ENCODE peak calls at places on chromosomes 5 and 9, in nine cellular contexts. A is brain microvascular endothelial cell, U is progenitor cell of endocrine pancreas, M is astrocyte of the cerebellum, F is A549, G is mesothelial cell of epicardium, T is AG09319, E is AG04450, B is BJ. J is an unnamed sample.

GRCh38 chr5:127876384-127876783 is 173.2 kb downstream of the CCDC192 start:
- DNase-seq in G (no peak), A (no peak), E (no peak), B (no peak), T (no peak), M (no peak), U (no peak), F (no peak), J (no peak)

GRCh38 chr9:125172351-125172750 is 17.3 kb downstream of the PPP6C start:
- DNase-seq in F (no peak), T (peak; percentile 16), E (no peak), B (no peak), G (no peak), M (no peak), U (no peak), A (no peak), J (no peak)

GRCh38 chr9:27468000-27468399 is 56.1 kb upstream of the IFNK start:
- DNase-seq in B (no peak), E (no peak), M (no peak), A (no peak), G (no peak), T (no peak), F (no peak), U (no peak), J (no peak)

GRCh38 chr9:128192601-128193371 is 1.4 kb upstream of the CIZ1 start:
- DNase-seq in F (peak; percentile 97), B (peak; percentile 65), T (no peak), M (no peak), U (no peak), E (no peak), G (no peak), A (peak; percentile 68), J (peak; percentile 79)

GRCh38 chr5:175569701-175570100 is 88.2 kb upstream of the HRH2 start:
- DNase-seq in B (no peak), E (no peak), M (no peak), G (no peak), A (no peak), T (no peak), U (no peak), F (no peak), J (no peak)

GRCh38 chr5:115450741-115451140 is 93.8 kb downstream of the FEM1C start:
- DNase-seq in U (no peak), T (peak; percentile 76), G (no peak), E (peak; percentile 68), A (peak; percentile 70), B (peak; percentile 77), F (no peak), M (no peak), J (no peak)

GRCh38 chr5:141623197-141623596 is 4.4 kb upstream of the DIAPH1 start:
- DNase-seq in F (no peak), A (no peak), M (no peak), B (no peak), G (no peak), E (no peak), U (no peak), T (no peak), J (peak; percentile 67)

GRCh38 chr9:97845130-97845529 is 7.9 kb upstream of the FOXE1 start:
- DNase-seq in G (no peak), F (no peak), E (no peak), T (no peak), M (peak; percentile 23), B (no peak), A (peak; percentile 63), U (no peak), J (no peak)

GRCh38 chr9:17531642-17532254 is 47.1 kb upstream of the SH3GL2 start:
- DNase-seq in M (peak; percentile 43), B (no peak), U (no peak), F (peak; percentile 48), G (no peak), E (peak; percentile 13), T (peak; percentile 8), A (peak; percentile 74), J (no peak)

GRCh38 chr9:17532461-17532860 is 46.4 kb upstream of the SH3GL2 start:
- DNase-seq in G (no peak), U (no peak), A (no peak), T (no peak), M (no peak), F (no peak), E (no peak), B (no peak), J (no peak)

DNA sequence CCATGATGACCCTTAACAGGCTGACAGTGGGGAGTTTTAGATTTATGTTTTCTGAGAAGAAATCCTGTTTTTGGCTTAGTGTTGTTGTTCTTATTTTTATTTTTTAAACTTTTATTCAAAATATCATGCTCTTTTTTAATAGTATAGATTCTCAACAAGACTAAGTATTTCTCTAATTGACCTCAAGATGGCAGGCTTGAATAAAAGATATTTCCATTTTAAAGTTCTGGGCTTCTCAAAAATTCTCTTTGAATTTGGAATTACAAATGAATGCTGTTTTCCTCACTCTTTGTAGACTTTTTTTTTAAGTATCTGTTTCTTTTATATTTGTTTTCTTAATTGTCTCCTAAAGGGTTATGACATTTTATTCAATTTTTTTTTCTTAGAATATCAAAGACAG is 50.0 kb upstream of the SH3GL2 start:
- DNase-seq in M (no peak), A (no peak), E (no peak), B (no peak), G (no peak), T (no peak), U (no peak), F (peak; percentile 14), J (no peak)
- TF ChIP-seq CTCF in M (no peak), A (peak; percentile 12), E (peak; percentile 34), B (no peak), G (peak; percentile 51), T (peak; percentile 19), U (peak; percentile 60), F (peak; percentile 48), J (no peak)

DNA sequence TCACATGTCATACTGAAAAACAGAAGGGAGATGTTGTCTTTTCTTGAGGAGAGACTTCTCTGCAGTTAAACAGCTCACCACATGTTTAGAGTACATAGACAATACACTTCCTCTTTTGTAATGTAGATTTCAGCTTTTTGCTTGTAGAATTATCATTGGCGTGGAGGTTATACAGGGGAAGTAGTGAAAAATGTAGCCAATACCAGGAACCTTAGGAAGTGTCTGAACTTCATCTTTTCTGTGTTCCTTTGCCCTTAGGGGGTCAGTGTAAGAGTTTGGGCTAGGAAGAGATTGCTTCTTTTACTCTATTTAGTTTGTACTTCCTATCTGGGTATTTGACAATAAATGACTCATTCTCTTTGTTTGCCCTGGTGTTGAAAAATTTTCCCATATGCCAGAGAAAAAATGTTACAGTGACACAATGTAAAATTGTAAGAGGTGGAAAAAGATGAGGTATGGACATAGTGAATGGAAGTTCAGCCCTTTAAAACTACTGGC is 21.0 kb upstream of the CDKN2B start:
- DNase-seq in E (no peak), F (no peak), T (peak; percentile 41), M (no peak), G (no peak), B (no peak), U (no peak), A (peak; percentile 42), J (no peak)
- TF ChIP-seq CTCF in E (no peak), F (no peak), T (no peak), M (no peak), G (no peak), B (no peak), U (no peak), A (no peak), J (no peak)

GRCh38 chr9:9494334-9494733 is 1118.5 kb downstream of the PTPRD start:
- DNase-seq in M (no peak), T (no peak), A (no peak), U (no peak), G (no peak), F (no peak), B (no peak), E (no peak), J (no peak)

GRCh38 chr9:9498147-9498546 is 1114.7 kb downstream of the PTPRD start:
- DNase-seq in B (no peak), E (no peak), U (no peak), M (no peak), F (no peak), G (no peak), A (no peak), T (no peak), J (no peak)

GRCh38 chr9:9498846-9499245 is 1114.0 kb downstream of the PTPRD start:
- DNase-seq in E (no peak), A (no peak), F (no peak), B (no peak), M (no peak), G (no peak), U (no peak), T (no peak), J (no peak)

GRCh38 chr9:9504869-9505268 is 1107.9 kb downstream of the PTPRD start:
- DNase-seq in B (no peak), U (no peak), E (no peak), F (no peak), A (no peak), T (no peak), M (no peak), G (no peak), J (no peak)

DNA sequence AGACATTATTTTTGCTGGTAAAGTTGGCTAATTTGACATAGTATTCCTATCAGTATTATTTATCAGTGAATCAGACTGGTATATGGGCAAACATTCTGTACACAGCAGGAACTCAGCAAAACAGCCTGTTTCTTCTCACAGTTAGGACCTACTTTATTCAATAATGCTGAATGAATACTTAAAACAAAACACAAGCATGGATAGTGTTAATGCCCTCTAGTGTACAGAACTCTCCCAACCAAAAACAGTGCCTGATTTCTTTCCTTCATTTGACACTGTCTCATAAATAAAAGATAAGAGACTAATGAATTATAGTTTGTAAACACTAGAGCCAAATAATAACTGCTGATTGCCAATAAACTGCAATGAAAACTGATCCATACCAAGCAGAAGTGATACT is 1113.3 kb downstream of the PTPRD start:
- DNase-seq in U (no peak), G (no peak), B (no peak), E (no peak), F (no peak), T (no peak), A (no peak), M (no peak), J (no peak)
- TF ChIP-seq CTCF in U (peak; percentile 32), G (no peak), B (no peak), E (no peak), F (no peak), T (no peak), A (no peak), M (peak; percentile 2), J (no peak)

GRCh38 chr5:138354387-138354786 is 1.9 kb downstream of the KDM3B start:
- DNase-seq in B (no peak), F (no peak), A (no peak), U (no peak), M (no peak), G (no peak), T (no peak), E (no peak), J (no peak)

GRCh38 chr5:138352071-138352721 is at the start of gene KDM3B:
- DNase-seq in T (peak; percentile 52), E (peak; percentile 23), A (peak; percentile 69), M (peak; percentile 41), G (peak; percentile 80), U (peak; percentile 94), B (no peak), F (peak; percentile 94), J (peak; percentile 91)

GRCh38 chr5:138352722-138353549 is 451 bp downstream of the KDM3B start:
- DNase-seq in U (peak; percentile 45), E (no peak), A (peak; percentile 47), T (no peak), F (peak; percentile 60), M (no peak), B (no peak), G (peak; percentile 27), J (peak; percentile 67)

GRCh38 chr5:138353550-138353893 is 1.0 kb downstream of the KDM3B start:
- DNase-seq in A (no peak), B (no peak), U (no peak), G (no peak), F (no peak), E (no peak), T (no peak), M (no peak), J (no peak)

GRCh38 chr5:138354926-138355378 is 2.5 kb downstream of the KDM3B start:
- DNase-seq in F (peak; percentile 86), B (peak; percentile 80), A (peak; percentile 80), U (no peak), G (no peak), E (no peak), T (peak; percentile 44), M (peak; percentile 66), J (no peak)
- TF ChIP-seq CTCF in F (no peak), B (peak; percentile 19), A (no peak), U (no peak), G (no peak), E (peak; percentile 4), T (no peak), M (peak; percentile 8), J (no peak)

J was measured in CD14-positive monocyte.